ENCODE peak calls at places on chromosomes 4 and X, in five cellular contexts. One of them, this sample, is unnamed.

GRCh38 chrX:1903380-1903935 is 288.6 kb downstream of the ASMT start:
- DNase-seq in MM.1S: no peak
- DNase-seq in WERI-Rb-1: peak
- DNase-seq in mucosa of descending colon: no peak
- DNase-seq in suprapubic skin: no peak
- DNase-seq in this sample: no peak

GRCh38 chr4:71366776-71367175 is 28.0 kb downstream of the SLC4A4 start:
- DNase-seq in mucosa of descending colon: no peak
- DNase-seq in MM.1S: no peak
- DNase-seq in WERI-Rb-1: peak
- DNase-seq in suprapubic skin: no peak
- DNase-seq in this sample: no peak

GRCh38 chrX:42680651-42681050 is 97.3 kb downstream of the PPP1R2C start:
- DNase-seq in MM.1S: no peak
- DNase-seq in suprapubic skin: no peak
- DNase-seq in mucosa of descending colon: no peak
- DNase-seq in WERI-Rb-1: no peak
- DNase-seq in this sample: no peak

GRCh38 chr4:163132469-163133222 is 34.0 kb downstream of the NAF1 start:
- DNase-seq in MM.1S: no peak
- DNase-seq in suprapubic skin: no peak
- DNase-seq in mucosa of descending colon: no peak
- DNase-seq in WERI-Rb-1: no peak
- DNase-seq in this sample: no peak

GRCh38 chrX:25131055-25131454 is 115.3 kb upstream of the ARX start:
- DNase-seq in MM.1S: no peak
- DNase-seq in WERI-Rb-1: no peak
- DNase-seq in mucosa of descending colon: no peak
- DNase-seq in suprapubic skin: no peak
- DNase-seq in this sample: no peak

GRCh38 chrX:82087699-82088098 is 885.8 kb downstream of the SH3BGRL start:
- DNase-seq in suprapubic skin: no peak
- DNase-seq in MM.1S: peak
- DNase-seq in mucosa of descending colon: no peak
- DNase-seq in WERI-Rb-1: no peak
- DNase-seq in this sample: no peak

GRCh38 chr4:159764343-159764952 is 661.6 kb downstream of the RAPGEF2 start:
- DNase-seq in WERI-Rb-1: peak
- DNase-seq in MM.1S: peak
- DNase-seq in mucosa of descending colon: no peak
- DNase-seq in suprapubic skin: no peak
- DNase-seq in this sample: peak

GRCh38 chrX:56789518-56790070 is 60.6 kb downstream of the NBDY start:
- DNase-seq in mucosa of descending colon: no peak
- DNase-seq in suprapubic skin: peak
- DNase-seq in MM.1S: no peak
- DNase-seq in WERI-Rb-1: no peak
- DNase-seq in this sample: no peak

GRCh38 chrX:41922125-41922521 is 1.2 kb downstream of the CASK start:
- DNase-seq in suprapubic skin: no peak
- DNase-seq in MM.1S: no peak
- DNase-seq in mucosa of descending colon: no peak
- DNase-seq in WERI-Rb-1: no peak
- DNase-seq in this sample: no peak

GRCh38 chr4:69744157-69744478 is 16.3 kb downstream of the SULT1B1 start:
- DNase-seq in suprapubic skin: no peak
- DNase-seq in MM.1S: no peak
- DNase-seq in mucosa of descending colon: peak
- DNase-seq in WERI-Rb-1: no peak
- DNase-seq in this sample: no peak

GRCh38 chr4:79652726-79653125 is 244.7 kb upstream of the GK2 start:
- DNase-seq in mucosa of descending colon: no peak
- DNase-seq in WERI-Rb-1: no peak
- DNase-seq in suprapubic skin: no peak
- DNase-seq in MM.1S: no peak
- DNase-seq in this sample: no peak

GRCh38 chrX:23699636-23700194 is 32.4 kb downstream of the PRDX4 start:
- DNase-seq in mucosa of descending colon: no peak
- DNase-seq in WERI-Rb-1: no peak
- DNase-seq in MM.1S: no peak
- DNase-seq in suprapubic skin: no peak
- DNase-seq in this sample: no peak

GRCh38 chr4:73653695-73654106 is 33.5 kb upstream of the RASSF6 start:
- DNase-seq in suprapubic skin: no peak
- DNase-seq in MM.1S: peak
- DNase-seq in WERI-Rb-1: peak
- DNase-seq in mucosa of descending colon: no peak
- DNase-seq in this sample: no peak

GRCh38 chr4:119733431-119733830 is 104.8 kb upstream of the PDE5A start:
- DNase-seq in WERI-Rb-1: no peak
- DNase-seq in MM.1S: no peak
- DNase-seq in suprapubic skin: no peak
- DNase-seq in mucosa of descending colon: no peak
- DNase-seq in this sample: no peak

GRCh38 chrX:153941331-153942252 is 2.9 kb downstream of the RENBP start:
- DNase-seq in MM.1S: no peak
- DNase-seq in mucosa of descending colon: no peak
- DNase-seq in WERI-Rb-1: no peak
- DNase-seq in suprapubic skin: no peak
- DNase-seq in this sample: no peak

GRCh38 chr4:108370291-108370690 is 201.6 kb upstream of the LEF1 start:
- DNase-seq in mucosa of descending colon: no peak
- DNase-seq in WERI-Rb-1: no peak
- DNase-seq in suprapubic skin: no peak
- DNase-seq in MM.1S: no peak
- DNase-seq in this sample: no peak

GRCh38 chr4:70993181-70994068 is at the start of gene DCK:
- DNase-seq in mucosa of descending colon: peak
- DNase-seq in MM.1S: peak
- DNase-seq in suprapubic skin: peak
- DNase-seq in WERI-Rb-1: peak
- DNase-seq in this sample: no peak

GRCh38 chr4:14877246-14878220 is 124.7 kb upstream of the CPEB2 start:
- DNase-seq in MM.1S: no peak
- DNase-seq in WERI-Rb-1: peak
- DNase-seq in mucosa of descending colon: no peak
- DNase-seq in suprapubic skin: no peak
- DNase-seq in this sample: no peak

DNA sequence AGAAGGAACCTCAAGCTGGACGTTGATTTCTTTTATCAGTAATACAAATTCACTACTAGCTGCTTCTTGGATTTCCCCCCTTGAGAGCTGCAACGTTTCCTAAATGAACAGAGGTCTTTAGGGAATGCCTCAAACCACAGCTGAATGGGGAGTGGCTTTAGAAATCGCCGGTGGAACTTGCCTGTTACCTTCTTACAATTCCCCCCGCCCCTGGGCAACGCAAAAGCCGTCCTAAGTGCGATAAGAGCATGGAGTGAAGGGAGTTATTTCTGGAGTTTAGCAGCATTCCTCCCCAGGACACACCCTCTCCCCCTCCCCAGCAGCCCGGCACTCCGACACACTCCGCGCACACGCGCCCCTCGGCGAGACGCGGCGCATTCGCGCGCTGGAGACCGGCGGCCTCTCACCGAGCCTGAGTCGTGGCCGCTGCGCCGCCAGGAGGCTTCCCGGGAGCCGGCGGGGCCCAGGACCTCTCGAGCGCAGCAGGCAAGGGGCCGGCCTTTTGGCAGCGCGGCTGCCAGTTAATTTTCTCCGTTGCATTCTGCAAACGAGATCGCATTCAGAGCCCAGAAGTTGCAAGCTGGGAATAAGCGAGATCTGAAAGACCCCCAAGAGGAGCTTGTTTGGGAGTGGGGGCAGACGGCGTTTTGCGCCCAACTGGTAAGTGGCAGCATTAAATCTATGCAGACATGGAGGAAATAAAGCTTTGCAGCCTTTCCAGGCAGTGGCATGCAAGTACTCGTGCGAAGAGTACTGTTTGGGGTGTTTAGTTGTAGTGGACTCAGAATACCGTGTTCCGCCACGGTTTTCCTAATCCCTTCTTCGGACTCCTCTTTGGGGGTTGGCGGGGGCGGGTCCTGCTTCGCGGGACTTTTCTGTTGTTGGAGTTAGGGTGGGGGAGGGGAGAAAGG is 134.6 kb downstream of the PALLD start:
- DNase-seq in WERI-Rb-1: peak
- DNase-seq in mucosa of descending colon: peak
- DNase-seq in MM.1S: no peak
- DNase-seq in suprapubic skin: peak
- DNase-seq in this sample: no peak
- H3K4me3 ChIP-seq in WERI-Rb-1: peak
- H3K4me3 ChIP-seq in mucosa of descending colon: no peak
- H3K4me3 ChIP-seq in MM.1S: peak
- H3K4me3 ChIP-seq in suprapubic skin: peak
- H3K4me3 ChIP-seq in this sample: peak

GRCh38 chr4:154416183-154416543 is 75.4 kb downstream of the DCHS2 start:
- DNase-seq in mucosa of descending colon: no peak
- DNase-seq in WERI-Rb-1: peak
- DNase-seq in suprapubic skin: no peak
- DNase-seq in MM.1S: no peak
- DNase-seq in this sample: no peak
- TF ChIP-seq CTCF in mucosa of descending colon: no peak
- TF ChIP-seq CTCF in WERI-Rb-1: peak
- TF ChIP-seq CTCF in suprapubic skin: no peak
- TF ChIP-seq CTCF in MM.1S: no peak
- TF ChIP-seq CTCF in this sample: peak

GRCh38 chr4:41750158-41750623 is 1.7 kb upstream of the PHOX2B start:
- DNase-seq in mucosa of descending colon: no peak
- DNase-seq in MM.1S: no peak
- DNase-seq in suprapubic skin: no peak
- DNase-seq in WERI-Rb-1: no peak
- DNase-seq in this sample: no peak

GRCh38 chr4:41752081-41752836 is 3.7 kb upstream of the PHOX2B start:
- DNase-seq in WERI-Rb-1: no peak
- DNase-seq in mucosa of descending colon: no peak
- DNase-seq in suprapubic skin: no peak
- DNase-seq in MM.1S: no peak
- DNase-seq in this sample: no peak

GRCh38 chr4:41749650-41750049 is 1.1 kb upstream of the PHOX2B start:
- DNase-seq in MM.1S: no peak
- DNase-seq in suprapubic skin: no peak
- DNase-seq in WERI-Rb-1: no peak
- DNase-seq in mucosa of descending colon: no peak
- DNase-seq in this sample: no peak

GRCh38 chr4:41751325-41752061 is 3.0 kb upstream of the PHOX2B start:
- DNase-seq in MM.1S: no peak
- DNase-seq in mucosa of descending colon: no peak
- DNase-seq in suprapubic skin: no peak
- DNase-seq in WERI-Rb-1: no peak
- DNase-seq in this sample: no peak

GRCh38 chr4:41750624-41751324 is 2.2 kb upstream of the PHOX2B start:
- DNase-seq in WERI-Rb-1: no peak
- DNase-seq in suprapubic skin: no peak
- DNase-seq in MM.1S: no peak
- DNase-seq in mucosa of descending colon: no peak
- DNase-seq in this sample: no peak
- H3K4me3 ChIP-seq in WERI-Rb-1: no peak
- H3K4me3 ChIP-seq in suprapubic skin: no peak
- H3K4me3 ChIP-seq in MM.1S: no peak
- H3K4me3 ChIP-seq in mucosa of descending colon: no peak
- H3K4me3 ChIP-seq in this sample: no peak

DNA sequence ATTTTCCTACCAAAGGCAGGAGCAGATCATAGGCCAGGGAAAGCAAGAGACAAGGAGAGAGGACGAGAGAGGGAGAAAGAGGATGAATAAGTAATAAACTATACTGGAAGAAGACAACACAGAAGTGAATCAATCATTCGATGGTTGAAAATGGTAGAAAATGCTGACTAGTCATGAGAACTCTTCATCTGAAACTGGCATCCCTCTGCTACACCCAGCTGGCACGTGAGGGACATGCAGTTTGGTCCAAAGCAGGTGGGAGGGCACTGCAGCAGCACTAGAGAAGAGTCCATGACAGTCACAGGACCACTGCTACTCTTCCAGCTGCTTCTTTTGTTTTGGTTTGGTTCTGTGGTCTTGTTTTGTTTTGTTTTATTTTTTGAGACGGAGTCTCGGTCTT is 74.1 kb downstream of the AFAP1 start:
- DNase-seq in WERI-Rb-1: no peak
- DNase-seq in mucosa of descending colon: no peak
- DNase-seq in suprapubic skin: no peak
- DNase-seq in MM.1S: no peak
- DNase-seq in this sample: no peak
- TF ChIP-seq CTCF in WERI-Rb-1: no peak
- TF ChIP-seq CTCF in mucosa of descending colon: no peak
- TF ChIP-seq CTCF in suprapubic skin: no peak
- TF ChIP-seq CTCF in MM.1S: no peak
- TF ChIP-seq CTCF in this sample: no peak

DNA sequence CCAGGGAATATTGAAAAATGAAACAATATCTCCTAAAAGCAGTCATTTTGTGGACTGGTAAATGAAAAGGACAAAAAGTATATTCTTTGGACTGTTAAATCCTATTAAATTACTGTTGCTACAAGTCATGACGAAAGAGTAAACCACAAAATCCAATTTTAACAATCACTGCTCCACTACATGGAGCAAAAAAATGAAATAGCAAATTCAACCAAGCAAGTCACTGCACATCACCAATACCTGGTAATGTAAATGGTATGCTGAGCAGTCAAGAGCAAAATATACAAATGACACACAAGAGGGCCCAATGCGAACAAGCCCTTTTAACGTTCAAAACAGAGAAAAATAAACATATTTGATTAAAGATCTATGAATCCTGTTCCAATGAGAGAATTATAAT is 126.2 kb downstream of the KLHL13 start:
- DNase-seq in suprapubic skin: no peak
- DNase-seq in mucosa of descending colon: no peak
- DNase-seq in MM.1S: no peak
- DNase-seq in WERI-Rb-1: no peak
- DNase-seq in this sample: peak
- H3K4me3 ChIP-seq in suprapubic skin: no peak
- H3K4me3 ChIP-seq in mucosa of descending colon: no peak
- H3K4me3 ChIP-seq in MM.1S: no peak
- H3K4me3 ChIP-seq in WERI-Rb-1: no peak
- H3K4me3 ChIP-seq in this sample: no peak

GRCh38 chr4:171727185-171727584 is 86.0 kb upstream of the GALNTL6 start:
- DNase-seq in mucosa of descending colon: no peak
- DNase-seq in MM.1S: no peak
- DNase-seq in WERI-Rb-1: no peak
- DNase-seq in suprapubic skin: no peak
- DNase-seq in this sample: no peak
- TF ChIP-seq CTCF in mucosa of descending colon: no peak
- TF ChIP-seq CTCF in MM.1S: no peak
- TF ChIP-seq CTCF in WERI-Rb-1: no peak
- TF ChIP-seq CTCF in suprapubic skin: no peak
- TF ChIP-seq CTCF in this sample: no peak

GRCh38 chrX:40090050-40090804 is 7.5 kb downstream of the BCOR start:
- DNase-seq in WERI-Rb-1: peak
- DNase-seq in MM.1S: no peak
- DNase-seq in suprapubic skin: no peak
- DNase-seq in mucosa of descending colon: peak
- DNase-seq in this sample: no peak
- H3K4me3 ChIP-seq in WERI-Rb-1: peak
- H3K4me3 ChIP-seq in MM.1S: no peak
- H3K4me3 ChIP-seq in suprapubic skin: peak
- H3K4me3 ChIP-seq in mucosa of descending colon: no peak
- H3K4me3 ChIP-seq in this sample: peak

GRCh38 chr4:2962099-2962455 is 1.1 kb downstream of the NOP14 start:
- DNase-seq in suprapubic skin: no peak
- DNase-seq in MM.1S: peak
- DNase-seq in mucosa of descending colon: no peak
- DNase-seq in WERI-Rb-1: no peak
- DNase-seq in this sample: no peak
- TF ChIP-seq CTCF in suprapubic skin: no peak
- TF ChIP-seq CTCF in MM.1S: peak
- TF ChIP-seq CTCF in mucosa of descending colon: no peak
- TF ChIP-seq CTCF in WERI-Rb-1: no peak
- TF ChIP-seq CTCF in this sample: no peak

This sample was measured in epithelial cell of proximal tubule.